ENCODE peak calls at places on chromosomes 3 and 15, in nine cellular contexts. Q is Calu3; T is cardiac muscle cell; G is stimulated activated CD4-positive, alpha-beta T cell treated with anti-CD3 and anti-CD28 coated beads, TNF-alpha, amount 100 ng/mL, for 1 hour; C is activated CD4-positive, alpha-beta T cell treated with anti-CD3 and anti-CD28 coated beads, Interleukin-2, amount 50 U/mL, for 24 hours; W is stimulated activated CD8-positive, alpha-beta memory T cell treated with anti-CD3 and anti-CD28 coated beads, Interleukin-12 subunit alpha, Interleukin-12 subunit beta, amount 100 ng/mL, for 4 hours; X is germinal center; J is hepatocyte; O is NCI-H345. I is an unnamed sample.
A peak's percentile ranks its signal among the peaks of the same experiment; 100 is the strongest.

GRCh38 chr15:32747886-32748285 is 30.1 kb downstream of the GREM1 start:
- DNase-seq in Q (no peak), T (no peak), G (no peak), C (no peak), W (no peak), X (no peak), J (no peak), O (peak; percentile 7), I (peak; percentile 9)

GRCh38 chr3:31565288-31565687 is 32.6 kb downstream of the STT3B start:
- DNase-seq in Q (no peak), T (peak; percentile 73), G (no peak), C (no peak), W (no peak), X (no peak), J (no peak), O (no peak), I (no peak)

GRCh38 chr3:97914390-97914789 is 57.8 kb downstream of the RIOX2 start:
- DNase-seq in Q (no peak), T (peak; percentile 24), G (no peak), C (no peak), W (no peak), X (no peak), J (no peak), O (no peak), I (no peak)

GRCh38 chr15:56783857-56784661 is 50.8 kb upstream of the ZNF280D start:
- DNase-seq in Q (no peak), T (no peak), G (no peak), C (no peak), W (no peak), X (no peak), J (no peak), O (no peak), I (no peak)

GRCh38 chr3:59192473-59192872 is 142.6 kb upstream of the CFAP20DC start:
- DNase-seq in Q (no peak), T (peak; percentile 10), G (no peak), C (no peak), W (no peak), X (no peak), J (no peak), O (no peak), I (no peak)

GRCh38 chr3:129383292-129383860 is 45.1 kb downstream of the EFCAB12 start:
- DNase-seq in Q (peak; percentile 83), T (peak; percentile 77), G (peak; percentile 15), C (peak; percentile 39), W (peak; percentile 13), X (peak; percentile 86), J (peak; percentile 78), O (peak; percentile 9), I (peak; percentile 89)

GRCh38 chr3:36688815-36689214 is 75.5 kb downstream of the DCLK3 start:
- DNase-seq in Q (no peak), T (no peak), G (no peak), C (no peak), W (no peak), X (no peak), J (no peak), O (no peak), I (no peak)

GRCh38 chr3:52346623-52347530 is 30.8 kb downstream of the DNAH1 start:
- DNase-seq in Q (no peak), T (peak; percentile 37), G (no peak), C (no peak), W (no peak), X (no peak), J (no peak), O (no peak), I (no peak)

I was measured in left kidney.